ENCODE peak calls at places on chromosomes 6 and 20, in seven cellular contexts. One of them, this sample, is unnamed.

GRCh38 chr20:24388828-24389325 is 80.6 kb upstream of the SYNDIG1 start:
- DNase-seq in GM12865: no peak
- DNase-seq in lower leg skin: no peak
- DNase-seq in A549: no peak
- DNase-seq in GM23338: no peak
- DNase-seq in spleen: no peak
- DNase-seq in HCT116: no peak
- DNase-seq in this sample: no peak

GRCh38 chr6:36688534-36689075 is 9.0 kb upstream of the RAB44 start:
- DNase-seq in GM23338: no peak
- DNase-seq in A549: no peak
- DNase-seq in lower leg skin: peak; percentile 61
- DNase-seq in HCT116: no peak
- DNase-seq in GM12865: peak; percentile 24
- DNase-seq in spleen: no peak
- DNase-seq in this sample: no peak

GRCh38 chr6:81766482-81767069 is 14.1 kb upstream of the TENT5A start:
- DNase-seq in lower leg skin: no peak
- DNase-seq in spleen: no peak
- DNase-seq in GM23338: no peak
- DNase-seq in A549: peak; percentile 63
- DNase-seq in GM12865: no peak
- DNase-seq in HCT116: no peak
- DNase-seq in this sample: peak; percentile 97

GRCh38 chr6:148839044-148839443 is 92.2 kb downstream of the UST start:
- DNase-seq in spleen: no peak
- DNase-seq in GM23338: no peak
- DNase-seq in A549: no peak
- DNase-seq in HCT116: no peak
- DNase-seq in lower leg skin: no peak
- DNase-seq in GM12865: no peak
- DNase-seq in this sample: no peak

GRCh38 chr6:144574796-144575195 is 289.7 kb downstream of the UTRN start:
- DNase-seq in GM12865: no peak
- DNase-seq in lower leg skin: no peak
- DNase-seq in GM23338: no peak
- DNase-seq in A549: no peak
- DNase-seq in HCT116: no peak
- DNase-seq in spleen: no peak
- DNase-seq in this sample: no peak

GRCh38 chr6:122798099-122798641 is 9.1 kb downstream of the SMPDL3A start:
- DNase-seq in lower leg skin: no peak
- DNase-seq in spleen: no peak
- DNase-seq in GM12865: peak; percentile 14
- DNase-seq in A549: peak; percentile 59
- DNase-seq in GM23338: no peak
- DNase-seq in HCT116: peak; percentile 83
- DNase-seq in this sample: peak; percentile 55

GRCh38 chr20:3447321-3447720 is 23.5 kb upstream of the ATRN start:
- DNase-seq in spleen: no peak
- DNase-seq in lower leg skin: no peak
- DNase-seq in HCT116: no peak
- DNase-seq in A549: no peak
- DNase-seq in GM12865: no peak
- DNase-seq in GM23338: no peak
- DNase-seq in this sample: no peak

GRCh38 chr6:101398716-101399626 is 5.5 kb downstream of the GRIK2 start:
- DNase-seq in A549: no peak
- DNase-seq in lower leg skin: no peak
- DNase-seq in spleen: no peak
- DNase-seq in HCT116: no peak
- DNase-seq in GM12865: no peak
- DNase-seq in GM23338: peak; percentile 21
- DNase-seq in this sample: no peak

GRCh38 chr6:57283096-57283495 is 34.3 kb upstream of the PRIM2 start:
- DNase-seq in spleen: no peak
- DNase-seq in GM23338: no peak
- DNase-seq in GM12865: no peak
- DNase-seq in HCT116: no peak
- DNase-seq in A549: no peak
- DNase-seq in lower leg skin: no peak
- DNase-seq in this sample: no peak

GRCh38 chr6:38503032-38503784 is 136.5 kb downstream of the BTBD9 start:
- DNase-seq in A549: no peak
- DNase-seq in GM12865: no peak
- DNase-seq in HCT116: no peak
- DNase-seq in spleen: no peak
- DNase-seq in lower leg skin: no peak
- DNase-seq in GM23338: no peak
- DNase-seq in this sample: no peak

GRCh38 chr20:1811621-1812498 is 83.3 kb upstream of the SIRPA start:
- DNase-seq in GM23338: peak; percentile 56
- DNase-seq in spleen: no peak
- DNase-seq in lower leg skin: peak; percentile 48
- DNase-seq in GM12865: no peak
- DNase-seq in A549: peak; percentile 25
- DNase-seq in HCT116: no peak
- DNase-seq in this sample: no peak

GRCh38 chr6:151440498-151440897 is 11.4 kb downstream of the RMND1 start:
- DNase-seq in HCT116: no peak
- DNase-seq in GM12865: no peak
- DNase-seq in lower leg skin: no peak
- DNase-seq in A549: no peak
- DNase-seq in spleen: no peak
- DNase-seq in GM23338: no peak
- DNase-seq in this sample: no peak

GRCh38 chr6:43609402-43609801 is 19.7 kb downstream of the GTPBP2 start:
- DNase-seq in lower leg skin: no peak
- DNase-seq in A549: no peak
- DNase-seq in GM12865: no peak
- DNase-seq in GM23338: no peak
- DNase-seq in spleen: no peak
- DNase-seq in HCT116: no peak
- DNase-seq in this sample: no peak

GRCh38 chr20:33576432-33576883 is 85.7 kb upstream of the C20orf144 start:
- DNase-seq in HCT116: no peak
- DNase-seq in GM12865: no peak
- DNase-seq in spleen: no peak
- DNase-seq in lower leg skin: no peak
- DNase-seq in A549: peak; percentile 12
- DNase-seq in GM23338: peak; percentile 28
- DNase-seq in this sample: no peak

GRCh38 chr6:129555206-129555832 is 154.7 kb downstream of the ARHGAP18 start:
- DNase-seq in A549: no peak
- DNase-seq in lower leg skin: no peak
- DNase-seq in GM12865: no peak
- DNase-seq in spleen: no peak
- DNase-seq in GM23338: peak; percentile 5
- DNase-seq in HCT116: no peak
- DNase-seq in this sample: peak; percentile 89

DNA sequence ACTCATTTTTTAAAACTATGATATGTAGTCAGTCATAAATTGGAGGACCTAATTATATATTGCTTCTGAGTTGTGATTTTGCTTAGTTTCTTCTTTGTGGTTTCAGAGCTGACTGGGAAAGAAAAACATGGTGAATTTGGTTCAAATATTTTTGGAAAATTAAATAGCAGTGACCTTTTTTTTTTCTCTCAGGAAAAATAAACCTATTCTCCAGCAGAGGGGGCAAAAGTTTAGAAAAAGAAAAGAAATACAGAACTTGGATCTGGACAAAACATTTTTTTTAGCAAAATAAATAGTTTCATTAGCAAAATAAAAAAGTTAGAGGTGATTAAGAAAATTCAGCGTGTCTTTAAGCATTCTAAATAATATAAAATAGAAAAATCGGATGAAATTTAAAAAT is 10.2 kb downstream of the COL10A1 start:
- DNase-seq in GM12865: no peak
- DNase-seq in HCT116: no peak
- DNase-seq in A549: no peak
- DNase-seq in lower leg skin: no peak
- DNase-seq in GM23338: no peak
- DNase-seq in spleen: no peak
- DNase-seq in this sample: peak; percentile 23
- TF ChIP-seq CTCF in GM12865: no peak
- TF ChIP-seq CTCF in HCT116: peak; percentile 18
- TF ChIP-seq CTCF in A549: peak; percentile 39
- TF ChIP-seq CTCF in lower leg skin: no peak
- TF ChIP-seq CTCF in GM23338: no peak
- TF ChIP-seq CTCF in spleen: no peak
- TF ChIP-seq CTCF in this sample: peak; percentile 41

GRCh38 chr6:132931313-132931712 is 116.9 kb downstream of the RPS12 start:
- DNase-seq in spleen: no peak
- DNase-seq in A549: no peak
- DNase-seq in HCT116: no peak
- DNase-seq in GM12865: no peak
- DNase-seq in lower leg skin: no peak
- DNase-seq in GM23338: no peak
- DNase-seq in this sample: no peak

GRCh38 chr6:132932566-132932965 is 118.2 kb downstream of the RPS12 start:
- DNase-seq in GM12865: no peak
- DNase-seq in spleen: no peak
- DNase-seq in HCT116: no peak
- DNase-seq in A549: no peak
- DNase-seq in GM23338: no peak
- DNase-seq in lower leg skin: no peak
- DNase-seq in this sample: no peak

GRCh38 chr6:132931937-132932336 is 117.6 kb downstream of the RPS12 start:
- DNase-seq in HCT116: no peak
- DNase-seq in GM12865: no peak
- DNase-seq in lower leg skin: no peak
- DNase-seq in A549: no peak
- DNase-seq in spleen: no peak
- DNase-seq in GM23338: peak; percentile 22
- DNase-seq in this sample: peak; percentile 76

GRCh38 chr6:132934496-132934895 is 120.1 kb downstream of the RPS12 start:
- DNase-seq in HCT116: no peak
- DNase-seq in GM12865: no peak
- DNase-seq in lower leg skin: no peak
- DNase-seq in GM23338: no peak
- DNase-seq in A549: no peak
- DNase-seq in spleen: no peak
- DNase-seq in this sample: no peak

DNA sequence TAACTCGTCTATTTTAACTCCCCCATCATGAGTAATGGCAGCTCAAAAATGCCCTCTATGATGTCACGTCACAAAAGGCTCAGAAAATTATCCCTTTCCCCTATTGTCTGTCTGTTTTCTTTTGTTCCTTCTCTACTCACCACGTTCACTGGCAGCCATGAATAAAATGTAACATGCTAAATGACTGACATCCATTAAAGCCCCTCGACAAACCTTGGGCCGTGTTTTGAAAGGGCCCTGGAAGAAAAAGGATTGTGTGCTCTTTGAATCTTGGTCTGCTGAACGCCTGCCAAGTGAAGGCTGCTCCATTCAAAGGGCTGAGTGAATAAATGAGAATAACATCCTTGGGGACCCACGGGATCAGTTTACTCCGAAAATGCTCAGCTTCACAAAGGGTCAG is 118.7 kb downstream of the RPS12 start:
- DNase-seq in GM12865: no peak
- DNase-seq in spleen: no peak
- DNase-seq in A549: no peak
- DNase-seq in lower leg skin: no peak
- DNase-seq in GM23338: peak; percentile 4
- DNase-seq in HCT116: no peak
- DNase-seq in this sample: no peak
- H3K4me3 ChIP-seq in GM12865: no peak overlapping the region
- H3K4me3 ChIP-seq in spleen: no peak overlapping the region
- H3K4me3 ChIP-seq in A549: no peak overlapping the region
- H3K4me3 ChIP-seq in lower leg skin: no peak overlapping the region
- H3K4me3 ChIP-seq in GM23338: no peak overlapping the region
- H3K4me3 ChIP-seq in HCT116: no peak overlapping the region
- H3K4me3 ChIP-seq in this sample: no peak overlapping the region

GRCh38 chr20:4919047-4919704 is 82.1 kb downstream of the SLC23A2 start:
- DNase-seq in lower leg skin: peak; percentile 79
- DNase-seq in spleen: no peak
- DNase-seq in A549: no peak
- DNase-seq in HCT116: no peak
- DNase-seq in GM12865: no peak
- DNase-seq in GM23338: peak; percentile 36
- DNase-seq in this sample: no peak
- TF ChIP-seq CTCF in lower leg skin: no peak
- TF ChIP-seq CTCF in spleen: no peak
- TF ChIP-seq CTCF in A549: no peak
- TF ChIP-seq CTCF in HCT116: no peak
- TF ChIP-seq CTCF in GM12865: no peak
- TF ChIP-seq CTCF in GM23338: no peak
- TF ChIP-seq CTCF in this sample: no peak

GRCh38 chr6:41604006-41604405 is 34.3 kb upstream of the MDFI start:
- DNase-seq in A549: no peak
- DNase-seq in HCT116: no peak
- DNase-seq in GM12865: no peak
- DNase-seq in lower leg skin: no peak
- DNase-seq in spleen: no peak
- DNase-seq in GM23338: no peak
- DNase-seq in this sample: no peak

GRCh38 chr6:41601248-41601549 is 37.1 kb upstream of the MDFI start:
- DNase-seq in GM12865: no peak
- DNase-seq in A549: no peak
- DNase-seq in spleen: no peak
- DNase-seq in HCT116: no peak
- DNase-seq in GM23338: no peak
- DNase-seq in lower leg skin: no peak
- DNase-seq in this sample: no peak

GRCh38 chr6:41600499-41601247 is 37.6 kb upstream of the MDFI start:
- DNase-seq in GM12865: no peak
- DNase-seq in spleen: peak; percentile 51
- DNase-seq in GM23338: no peak
- DNase-seq in lower leg skin: no peak
- DNase-seq in A549: no peak
- DNase-seq in HCT116: no peak
- DNase-seq in this sample: no peak

GRCh38 chr6:41602422-41602743 is 35.9 kb upstream of the MDFI start:
- DNase-seq in lower leg skin: no peak
- DNase-seq in spleen: peak; percentile 29
- DNase-seq in A549: no peak
- DNase-seq in GM23338: no peak
- DNase-seq in HCT116: no peak
- DNase-seq in GM12865: no peak
- DNase-seq in this sample: no peak

DNA sequence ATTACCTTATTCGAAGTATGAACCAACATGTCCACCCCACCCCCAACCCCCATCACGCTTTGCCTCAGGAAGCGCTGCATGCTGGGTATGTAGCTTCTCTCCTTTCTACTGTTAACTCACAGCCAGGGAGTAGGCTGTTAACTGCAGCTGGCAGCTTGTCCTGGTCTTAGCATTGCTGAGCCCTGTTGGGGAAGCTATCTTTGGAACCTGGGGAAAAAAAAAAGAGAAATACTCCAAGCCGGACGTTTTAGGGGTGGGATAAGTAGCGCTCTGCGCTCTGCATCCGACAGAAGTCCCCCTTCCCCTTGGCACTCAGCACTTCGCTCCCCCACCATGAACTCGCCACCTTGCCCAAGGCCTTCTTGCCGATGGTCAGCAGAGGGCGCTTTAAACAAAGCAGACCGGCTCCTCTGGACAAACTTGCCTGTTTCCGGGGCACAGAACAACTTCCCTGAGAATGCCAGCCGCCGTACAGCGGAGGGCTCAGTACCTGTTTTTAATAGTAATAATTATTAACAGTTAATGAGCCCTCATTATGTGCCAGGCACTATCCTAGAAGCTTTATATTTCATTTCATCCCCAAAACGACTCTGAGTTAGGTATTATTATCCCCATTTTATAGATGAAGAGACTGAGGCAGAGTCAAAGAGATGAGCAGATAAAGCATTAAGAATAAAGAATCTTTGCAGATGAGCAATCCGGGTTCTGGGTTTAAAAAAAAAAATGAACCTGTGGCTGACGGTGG is 35.2 kb upstream of the MDFI start:
- DNase-seq in HCT116: peak; percentile 81
- DNase-seq in lower leg skin: peak; percentile 94
- DNase-seq in spleen: peak; percentile 90
- DNase-seq in A549: peak; percentile 80
- DNase-seq in GM23338: peak; percentile 92
- DNase-seq in GM12865: peak; percentile 88
- DNase-seq in this sample: peak; percentile 90
- H3K4me3 ChIP-seq in HCT116: peak overlapping the region; percentile 6
- H3K4me3 ChIP-seq in lower leg skin: no peak overlapping the region
- H3K4me3 ChIP-seq in spleen: no peak overlapping the region
- H3K4me3 ChIP-seq in A549: peak overlapping the region; percentile 23
- H3K4me3 ChIP-seq in GM23338: peak overlapping the region; percentile 54
- H3K4me3 ChIP-seq in GM12865: no peak overlapping the region
- H3K4me3 ChIP-seq in this sample: no peak overlapping the region

This sample was measured in fibroblast of pulmonary artery.